ENCODE peak calls at places on chromosomes 12 and 14, in six cellular contexts. One of them, this sample, is unnamed.

GRCh38 chr12:124392991-124393790 is 98.3 kb downstream of the RFLNA start:
- DNase-seq in CD8-positive, alpha-beta T cell: no peak
- DNase-seq in SK-N-SH: peak; percentile 92
- DNase-seq in HepG2: no peak
- DNase-seq in fibroblast of pulmonary artery: peak; percentile 87
- DNase-seq in AG04450: no peak
- DNase-seq in this sample: peak; percentile 92

GRCh38 chr14:104367811-104368750 is 211.5 kb upstream of the C14orf180 start:
- DNase-seq in fibroblast of pulmonary artery: no peak
- DNase-seq in AG04450: no peak
- DNase-seq in SK-N-SH: peak; percentile 79
- DNase-seq in HepG2: no peak
- DNase-seq in CD8-positive, alpha-beta T cell: no peak
- DNase-seq in this sample: no peak

GRCh38 chr12:122080149-122081107 is 1.9 kb downstream of the MLXIP start:
- DNase-seq in CD8-positive, alpha-beta T cell: no peak
- DNase-seq in fibroblast of pulmonary artery: peak; percentile 94
- DNase-seq in HepG2: no peak
- DNase-seq in AG04450: peak; percentile 81
- DNase-seq in SK-N-SH: peak; percentile 76
- DNase-seq in this sample: peak; percentile 92

GRCh38 chr14:93132472-93133065 is 16.8 kb upstream of the ITPK1 start:
- DNase-seq in HepG2: peak; percentile 70
- DNase-seq in AG04450: no peak
- DNase-seq in fibroblast of pulmonary artery: peak; percentile 51
- DNase-seq in SK-N-SH: peak; percentile 63
- DNase-seq in CD8-positive, alpha-beta T cell: peak; percentile 44
- DNase-seq in this sample: peak; percentile 54

GRCh38 chr14:54440037-54440436 is 1.1 kb downstream of the CNIH1 start:
- DNase-seq in CD8-positive, alpha-beta T cell: no peak
- DNase-seq in HepG2: no peak
- DNase-seq in fibroblast of pulmonary artery: peak; percentile 51
- DNase-seq in SK-N-SH: no peak
- DNase-seq in AG04450: no peak
- DNase-seq in this sample: peak; percentile 25

GRCh38 chr12:49130151-49131050 is 794 bp downstream of the TUBA1B start:
- DNase-seq in SK-N-SH: peak; percentile 88
- DNase-seq in AG04450: peak; percentile 86
- DNase-seq in fibroblast of pulmonary artery: peak; percentile 96
- DNase-seq in HepG2: peak; percentile 85
- DNase-seq in CD8-positive, alpha-beta T cell: peak; percentile 92
- DNase-seq in this sample: peak; percentile 91

GRCh38 chr14:53953002-53953827 is 3.4 kb downstream of the BMP4 start:
- DNase-seq in AG04450: peak; percentile 32
- DNase-seq in CD8-positive, alpha-beta T cell: no peak
- DNase-seq in SK-N-SH: peak; percentile 75
- DNase-seq in fibroblast of pulmonary artery: peak; percentile 89
- DNase-seq in HepG2: peak; percentile 69
- DNase-seq in this sample: peak; percentile 75

GRCh38 chr12:26277511-26278246 is 82.3 kb downstream of the SSPN start:
- DNase-seq in AG04450: no peak
- DNase-seq in fibroblast of pulmonary artery: no peak
- DNase-seq in CD8-positive, alpha-beta T cell: no peak
- DNase-seq in SK-N-SH: no peak
- DNase-seq in HepG2: no peak
- DNase-seq in this sample: no peak

GRCh38 chr12:54141534-54142475 is 47.0 kb downstream of the SMUG1 start:
- DNase-seq in AG04450: no peak
- DNase-seq in fibroblast of pulmonary artery: peak; percentile 17
- DNase-seq in SK-N-SH: no peak
- DNase-seq in CD8-positive, alpha-beta T cell: no peak
- DNase-seq in HepG2: no peak
- DNase-seq in this sample: no peak

GRCh38 chr12:108635201-108635996 is 1.7 kb upstream of the SELPLG start:
- DNase-seq in AG04450: no peak
- DNase-seq in SK-N-SH: no peak
- DNase-seq in HepG2: no peak
- DNase-seq in fibroblast of pulmonary artery: no peak
- DNase-seq in CD8-positive, alpha-beta T cell: peak; percentile 77
- DNase-seq in this sample: no peak

GRCh38 chr14:20613094-20614037 is 22.2 kb upstream of the RNASE12 start:
- DNase-seq in fibroblast of pulmonary artery: peak; percentile 97
- DNase-seq in HepG2: peak; percentile 99
- DNase-seq in AG04450: peak; percentile 97
- DNase-seq in SK-N-SH: peak; percentile 66
- DNase-seq in CD8-positive, alpha-beta T cell: peak; percentile 88
- DNase-seq in this sample: peak; percentile 96

GRCh38 chr12:48037267-48037915 is 33.1 kb upstream of the COL2A1 start:
- DNase-seq in HepG2: peak; percentile 52
- DNase-seq in fibroblast of pulmonary artery: peak; percentile 42
- DNase-seq in CD8-positive, alpha-beta T cell: no peak
- DNase-seq in SK-N-SH: no peak
- DNase-seq in AG04450: peak; percentile 18
- DNase-seq in this sample: no peak

GRCh38 chr12:77231548-77231947 is 166.2 kb upstream of the E2F7 start:
- DNase-seq in HepG2: no peak
- DNase-seq in AG04450: peak; percentile 15
- DNase-seq in CD8-positive, alpha-beta T cell: no peak
- DNase-seq in SK-N-SH: peak; percentile 30
- DNase-seq in fibroblast of pulmonary artery: peak; percentile 94
- DNase-seq in this sample: peak; percentile 59

GRCh38 chr14:65850429-65851145 is 438.1 kb downstream of the FUT8 start:
- DNase-seq in HepG2: no peak
- DNase-seq in fibroblast of pulmonary artery: no peak
- DNase-seq in CD8-positive, alpha-beta T cell: peak; percentile 60
- DNase-seq in SK-N-SH: peak; percentile 23
- DNase-seq in AG04450: no peak
- DNase-seq in this sample: peak; percentile 14

GRCh38 chr12:29710104-29710503 is 73.6 kb downstream of the TMTC1 start:
- DNase-seq in SK-N-SH: peak; percentile 51
- DNase-seq in fibroblast of pulmonary artery: peak; percentile 36
- DNase-seq in HepG2: no peak
- DNase-seq in AG04450: no peak
- DNase-seq in CD8-positive, alpha-beta T cell: no peak
- DNase-seq in this sample: peak; percentile 31

GRCh38 chr14:31843361-31844091 is 233.6 kb upstream of the ARHGAP5 start:
- DNase-seq in CD8-positive, alpha-beta T cell: no peak
- DNase-seq in fibroblast of pulmonary artery: peak; percentile 17
- DNase-seq in SK-N-SH: no peak
- DNase-seq in HepG2: no peak
- DNase-seq in AG04450: no peak
- DNase-seq in this sample: peak; percentile 9

GRCh38 chr14:23138173-23138535 is 19.1 kb upstream of the CEBPE start:
- DNase-seq in SK-N-SH: no peak
- DNase-seq in AG04450: no peak
- DNase-seq in HepG2: no peak
- DNase-seq in fibroblast of pulmonary artery: no peak
- DNase-seq in CD8-positive, alpha-beta T cell: no peak
- DNase-seq in this sample: peak; percentile 46

GRCh38 chr14:95218472-95219193 is 61.3 kb upstream of the DICER1 start:
- DNase-seq in HepG2: no peak
- DNase-seq in fibroblast of pulmonary artery: no peak
- DNase-seq in CD8-positive, alpha-beta T cell: no peak
- DNase-seq in AG04450: no peak
- DNase-seq in SK-N-SH: no peak
- DNase-seq in this sample: no peak

GRCh38 chr12:6450091-6450868 is 1.6 kb upstream of the TAPBPL start:
- DNase-seq in HepG2: no peak
- DNase-seq in fibroblast of pulmonary artery: no peak
- DNase-seq in AG04450: no peak
- DNase-seq in CD8-positive, alpha-beta T cell: no peak
- DNase-seq in SK-N-SH: no peak
- DNase-seq in this sample: no peak

GRCh38 chr12:76206039-76206676 is 121.7 kb upstream of the NAP1L1 start:
- DNase-seq in SK-N-SH: no peak
- DNase-seq in HepG2: no peak
- DNase-seq in CD8-positive, alpha-beta T cell: no peak
- DNase-seq in fibroblast of pulmonary artery: no peak
- DNase-seq in AG04450: no peak
- DNase-seq in this sample: no peak

GRCh38 chr12:114848661-114849060 is 164.7 kb upstream of the TBX3 start:
- DNase-seq in AG04450: peak; percentile 56
- DNase-seq in SK-N-SH: no peak
- DNase-seq in HepG2: no peak
- DNase-seq in fibroblast of pulmonary artery: peak; percentile 89
- DNase-seq in CD8-positive, alpha-beta T cell: no peak
- DNase-seq in this sample: peak; percentile 41

GRCh38 chr12:80617733-80618132 is 89.7 kb upstream of the MYF6 start:
- DNase-seq in fibroblast of pulmonary artery: no peak
- DNase-seq in CD8-positive, alpha-beta T cell: no peak
- DNase-seq in HepG2: no peak
- DNase-seq in SK-N-SH: no peak
- DNase-seq in AG04450: no peak
- DNase-seq in this sample: no peak

GRCh38 chr12:80624986-80625530 is 82.4 kb upstream of the MYF6 start:
- DNase-seq in SK-N-SH: no peak
- DNase-seq in fibroblast of pulmonary artery: no peak
- DNase-seq in HepG2: no peak
- DNase-seq in AG04450: no peak
- DNase-seq in CD8-positive, alpha-beta T cell: no peak
- DNase-seq in this sample: no peak

GRCh38 chr12:80625901-80626300 is 81.5 kb upstream of the MYF6 start:
- DNase-seq in AG04450: no peak
- DNase-seq in fibroblast of pulmonary artery: no peak
- DNase-seq in SK-N-SH: no peak
- DNase-seq in CD8-positive, alpha-beta T cell: no peak
- DNase-seq in HepG2: no peak
- DNase-seq in this sample: no peak

GRCh38 chr12:80620281-80620680 is 87.2 kb upstream of the MYF6 start:
- DNase-seq in AG04450: no peak
- DNase-seq in SK-N-SH: no peak
- DNase-seq in HepG2: no peak
- DNase-seq in fibroblast of pulmonary artery: no peak
- DNase-seq in CD8-positive, alpha-beta T cell: no peak
- DNase-seq in this sample: no peak

GRCh38 chr12:80622271-80622670 is 85.2 kb upstream of the MYF6 start:
- DNase-seq in SK-N-SH: no peak
- DNase-seq in AG04450: no peak
- DNase-seq in fibroblast of pulmonary artery: peak; percentile 18
- DNase-seq in CD8-positive, alpha-beta T cell: no peak
- DNase-seq in HepG2: no peak
- DNase-seq in this sample: peak; percentile 21
- TF ChIP-seq CTCF in SK-N-SH: peak; percentile 57
- TF ChIP-seq CTCF in AG04450: peak; percentile 25
- TF ChIP-seq CTCF in fibroblast of pulmonary artery: peak; percentile 28
- TF ChIP-seq CTCF in CD8-positive, alpha-beta T cell: no peak
- TF ChIP-seq CTCF in HepG2: no peak
- TF ChIP-seq CTCF in this sample: peak; percentile 14

GRCh38 chr14:38964630-38965029 is 138.4 kb downstream of the SEC23A start:
- DNase-seq in fibroblast of pulmonary artery: peak; percentile 38
- DNase-seq in HepG2: peak; percentile 87
- DNase-seq in SK-N-SH: no peak
- DNase-seq in AG04450: no peak
- DNase-seq in CD8-positive, alpha-beta T cell: no peak
- DNase-seq in this sample: peak; percentile 8
- TF ChIP-seq CTCF in fibroblast of pulmonary artery: no peak
- TF ChIP-seq CTCF in HepG2: no peak
- TF ChIP-seq CTCF in SK-N-SH: no peak
- TF ChIP-seq CTCF in AG04450: no peak
- TF ChIP-seq CTCF in CD8-positive, alpha-beta T cell: no peak
- TF ChIP-seq CTCF in this sample: no peak

GRCh38 chr12:130014485-130014807 is 110.6 kb upstream of the TMEM132D start:
- DNase-seq in SK-N-SH: peak; percentile 51
- DNase-seq in HepG2: no peak
- DNase-seq in AG04450: no peak
- DNase-seq in fibroblast of pulmonary artery: no peak
- DNase-seq in CD8-positive, alpha-beta T cell: no peak
- DNase-seq in this sample: peak; percentile 17

GRCh38 chr12:130017571-130018449 is 114.0 kb upstream of the TMEM132D start:
- DNase-seq in HepG2: no peak
- DNase-seq in fibroblast of pulmonary artery: no peak
- DNase-seq in SK-N-SH: peak; percentile 56
- DNase-seq in AG04450: no peak
- DNase-seq in CD8-positive, alpha-beta T cell: no peak
- DNase-seq in this sample: peak; percentile 35

GRCh38 chr12:130016986-130017385 is 113.2 kb upstream of the TMEM132D start:
- DNase-seq in SK-N-SH: no peak
- DNase-seq in AG04450: no peak
- DNase-seq in HepG2: no peak
- DNase-seq in CD8-positive, alpha-beta T cell: no peak
- DNase-seq in fibroblast of pulmonary artery: no peak
- DNase-seq in this sample: no peak

GRCh38 chr12:130013771-130014484 is 110.1 kb upstream of the TMEM132D start:
- DNase-seq in CD8-positive, alpha-beta T cell: no peak
- DNase-seq in HepG2: peak; percentile 26
- DNase-seq in fibroblast of pulmonary artery: peak; percentile 13
- DNase-seq in AG04450: no peak
- DNase-seq in SK-N-SH: peak; percentile 89
- DNase-seq in this sample: peak; percentile 57

DNA sequence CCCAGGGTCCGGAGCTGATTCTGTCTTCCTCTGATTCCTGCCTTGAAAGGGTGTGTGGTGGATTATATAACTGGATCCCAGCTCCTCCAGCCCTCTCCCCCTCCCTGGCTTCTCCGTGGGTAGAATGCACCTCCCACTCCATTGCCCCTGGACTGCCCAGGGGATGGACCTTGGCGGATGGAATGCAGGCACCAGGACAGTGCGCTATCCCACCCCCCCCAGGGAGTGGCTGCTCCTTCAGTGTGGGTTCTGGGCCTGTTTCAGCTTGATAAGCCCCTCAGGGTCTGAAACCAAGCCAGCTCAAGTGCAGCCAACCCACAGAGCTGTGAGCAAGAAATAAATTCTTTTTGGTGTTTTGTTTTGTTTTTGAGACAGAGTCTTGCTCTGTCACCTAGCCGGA is 112.4 kb upstream of the TMEM132D start:
- DNase-seq in CD8-positive, alpha-beta T cell: no peak
- DNase-seq in AG04450: no peak
- DNase-seq in fibroblast of pulmonary artery: no peak
- DNase-seq in SK-N-SH: no peak
- DNase-seq in HepG2: no peak
- DNase-seq in this sample: no peak
- TF ChIP-seq CTCF in CD8-positive, alpha-beta T cell: no peak
- TF ChIP-seq CTCF in AG04450: no peak
- TF ChIP-seq CTCF in fibroblast of pulmonary artery: no peak
- TF ChIP-seq CTCF in SK-N-SH: no peak
- TF ChIP-seq CTCF in HepG2: no peak
- TF ChIP-seq CTCF in this sample: no peak

GRCh38 chr12:120892265-120892664 is 11.9 kb downstream of the SPPL3 start:
- DNase-seq in SK-N-SH: no peak
- DNase-seq in HepG2: no peak
- DNase-seq in fibroblast of pulmonary artery: no peak
- DNase-seq in AG04450: no peak
- DNase-seq in CD8-positive, alpha-beta T cell: no peak
- DNase-seq in this sample: no peak

GRCh38 chr12:120886194-120887018 is 17.8 kb downstream of the SPPL3 start:
- DNase-seq in fibroblast of pulmonary artery: no peak
- DNase-seq in HepG2: no peak
- DNase-seq in CD8-positive, alpha-beta T cell: no peak
- DNase-seq in AG04450: no peak
- DNase-seq in SK-N-SH: no peak
- DNase-seq in this sample: no peak

GRCh38 chr12:120885521-120885920 is 18.6 kb downstream of the SPPL3 start:
- DNase-seq in CD8-positive, alpha-beta T cell: no peak
- DNase-seq in HepG2: no peak
- DNase-seq in fibroblast of pulmonary artery: no peak
- DNase-seq in SK-N-SH: no peak
- DNase-seq in AG04450: no peak
- DNase-seq in this sample: no peak

GRCh38 chr12:120887253-120888043 is 16.7 kb downstream of the SPPL3 start:
- DNase-seq in CD8-positive, alpha-beta T cell: no peak
- DNase-seq in fibroblast of pulmonary artery: no peak
- DNase-seq in SK-N-SH: no peak
- DNase-seq in HepG2: no peak
- DNase-seq in AG04450: no peak
- DNase-seq in this sample: no peak

GRCh38 chr12:120890963-120891362 is 13.2 kb downstream of the SPPL3 start:
- DNase-seq in AG04450: no peak
- DNase-seq in HepG2: no peak
- DNase-seq in CD8-positive, alpha-beta T cell: no peak
- DNase-seq in fibroblast of pulmonary artery: no peak
- DNase-seq in SK-N-SH: no peak
- DNase-seq in this sample: no peak
- TF ChIP-seq CTCF in AG04450: no peak
- TF ChIP-seq CTCF in HepG2: no peak
- TF ChIP-seq CTCF in CD8-positive, alpha-beta T cell: no peak
- TF ChIP-seq CTCF in fibroblast of pulmonary artery: no peak
- TF ChIP-seq CTCF in SK-N-SH: no peak
- TF ChIP-seq CTCF in this sample: no peak